ENCODE peak calls at places on chromosome 7, in six cellular contexts. One of them, this sample, is unnamed. For H3K9me3, the result is how much of the 10 kb centered on the place peaks cover.

GRCh38 chr7:71173955-71174354 is 42.0 kb downstream of the GALNT17 start:
- DNase-seq in left ventricle myocardium inferior: peak
- DNase-seq in K562: peak
- DNase-seq in neuronal stem cell: no peak
- DNase-seq in transverse colon: no peak
- DNase-seq in GM23248: peak
- DNase-seq in this sample: no peak

GRCh38 chr7:80392229-80393169 is 119.4 kb downstream of the GNAT3 start:
- DNase-seq in transverse colon: no peak
- DNase-seq in K562: no peak
- DNase-seq in GM23248: peak
- DNase-seq in neuronal stem cell: no peak
- DNase-seq in left ventricle myocardium inferior: no peak
- DNase-seq in this sample: no peak

GRCh38 chr7:4726051-4726450 is 44.0 kb downstream of the FOXK1 start:
- DNase-seq in left ventricle myocardium inferior: no peak
- DNase-seq in GM23248: peak
- DNase-seq in transverse colon: no peak
- DNase-seq in K562: no peak
- DNase-seq in neuronal stem cell: no peak
- DNase-seq in this sample: no peak

GRCh38 chr7:99357701-99358490 is 16.6 kb upstream of the ARPC1B start:
- DNase-seq in GM23248: no peak
- DNase-seq in K562: no peak
- DNase-seq in transverse colon: no peak
- DNase-seq in left ventricle myocardium inferior: no peak
- DNase-seq in neuronal stem cell: no peak
- DNase-seq in this sample: no peak

GRCh38 chr7:136883046-136883445 is 14.6 kb downstream of the CHRM2 start:
- DNase-seq in K562: no peak
- DNase-seq in GM23248: peak
- DNase-seq in left ventricle myocardium inferior: no peak
- DNase-seq in neuronal stem cell: no peak
- DNase-seq in transverse colon: no peak
- DNase-seq in this sample: no peak

GRCh38 chr7:134255814-134256213 is 60.9 kb downstream of the SLC35B4 start:
- DNase-seq in transverse colon: no peak
- DNase-seq in K562: peak
- DNase-seq in GM23248: no peak
- DNase-seq in left ventricle myocardium inferior: no peak
- DNase-seq in neuronal stem cell: no peak
- DNase-seq in this sample: no peak

GRCh38 chr7:70736715-70737460 is 395.1 kb upstream of the GALNT17 start:
- DNase-seq in neuronal stem cell: no peak
- DNase-seq in GM23248: peak
- DNase-seq in transverse colon: no peak
- DNase-seq in K562: no peak
- DNase-seq in left ventricle myocardium inferior: no peak
- DNase-seq in this sample: no peak

GRCh38 chr7:150964593-150965111 is 13.5 kb downstream of the KCNH2 start:
- DNase-seq in left ventricle myocardium inferior: peak
- DNase-seq in K562: peak
- DNase-seq in transverse colon: peak
- DNase-seq in neuronal stem cell: no peak
- DNase-seq in GM23248: peak
- DNase-seq in this sample: peak

GRCh38 chr7:11969627-11970026 is 137.6 kb upstream of the THSD7A start:
- DNase-seq in neuronal stem cell: no peak
- DNase-seq in K562: no peak
- DNase-seq in GM23248: no peak
- DNase-seq in left ventricle myocardium inferior: no peak
- DNase-seq in transverse colon: no peak
- DNase-seq in this sample: no peak

GRCh38 chr7:2164156-2164555 is 68.6 kb downstream of the MAD1L1 start:
- DNase-seq in neuronal stem cell: no peak
- DNase-seq in transverse colon: no peak
- DNase-seq in left ventricle myocardium inferior: no peak
- DNase-seq in GM23248: no peak
- DNase-seq in K562: no peak
- DNase-seq in this sample: no peak

GRCh38 chr7:47376991-47377590 is 204.8 kb downstream of the TNS3 start:
- DNase-seq in GM23248: no peak
- DNase-seq in K562: no peak
- DNase-seq in neuronal stem cell: no peak
- DNase-seq in left ventricle myocardium inferior: no peak
- DNase-seq in transverse colon: peak
- DNase-seq in this sample: no peak

GRCh38 chr7:84446991-84447480 is 252.4 kb upstream of the SEMA3A start:
- DNase-seq in GM23248: no peak
- DNase-seq in transverse colon: no peak
- DNase-seq in neuronal stem cell: no peak
- DNase-seq in K562: no peak
- DNase-seq in left ventricle myocardium inferior: no peak
- DNase-seq in this sample: no peak

GRCh38 chr7:27091125-27091524 is 4.7 kb downstream of the HOXA1 start:
- DNase-seq in neuronal stem cell: peak
- DNase-seq in K562: no peak
- DNase-seq in GM23248: no peak
- DNase-seq in transverse colon: no peak
- DNase-seq in left ventricle myocardium inferior: no peak
- DNase-seq in this sample: no peak

GRCh38 chr7:28685660-28686417 is 272.3 kb downstream of the TRIL start:
- DNase-seq in GM23248: peak
- DNase-seq in neuronal stem cell: peak
- DNase-seq in K562: peak
- DNase-seq in transverse colon: peak
- DNase-seq in left ventricle myocardium inferior: peak
- DNase-seq in this sample: peak

DNA sequence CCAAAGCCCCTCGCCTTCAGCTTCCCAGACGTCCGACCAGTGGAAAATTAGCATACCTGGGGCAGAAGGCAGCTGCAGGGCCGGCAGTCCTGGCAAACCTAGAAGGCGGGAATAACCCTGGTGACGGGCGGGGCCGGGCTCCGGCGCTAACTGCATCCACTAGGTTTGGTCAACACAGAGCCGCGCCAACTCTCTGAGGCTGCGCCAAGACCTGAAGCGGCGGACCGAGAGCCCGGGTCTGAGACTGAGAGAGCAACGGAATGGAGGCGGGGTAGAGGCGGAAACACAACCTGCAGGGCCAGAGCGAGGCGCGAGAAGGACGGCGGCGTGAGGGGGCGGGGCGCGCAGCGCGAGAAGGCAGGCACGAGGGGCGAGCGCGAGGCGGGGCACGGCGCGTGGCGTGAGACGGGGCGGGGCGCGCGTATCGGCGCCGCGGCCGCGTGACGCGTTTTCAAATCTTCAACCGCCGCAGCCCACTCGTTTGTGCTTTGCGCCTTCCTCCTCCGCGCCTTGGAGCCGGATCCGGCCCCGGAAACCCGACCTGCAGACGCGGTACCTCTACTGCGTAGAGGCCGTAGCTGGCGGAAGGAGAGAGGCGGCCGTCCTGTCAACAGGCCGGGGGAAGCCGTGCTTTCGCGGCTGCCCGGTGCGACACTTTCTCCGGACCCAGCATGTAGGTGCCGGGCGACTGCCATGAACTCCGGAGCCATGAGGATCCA is at the start of the genes DBF4 and SLC25A40:
- DNase-seq in left ventricle myocardium inferior: peak
- DNase-seq in K562: peak
- DNase-seq in GM23248: peak
- DNase-seq in transverse colon: peak
- DNase-seq in neuronal stem cell: peak
- DNase-seq in this sample: peak
- H3K9me3 ChIP-seq in left ventricle myocardium inferior: under half
- H3K9me3 ChIP-seq in K562: under half
- H3K9me3 ChIP-seq in GM23248: under half
- H3K9me3 ChIP-seq in transverse colon: under half
- H3K9me3 ChIP-seq in neuronal stem cell: under half
- H3K9me3 ChIP-seq in this sample: under half

DNA sequence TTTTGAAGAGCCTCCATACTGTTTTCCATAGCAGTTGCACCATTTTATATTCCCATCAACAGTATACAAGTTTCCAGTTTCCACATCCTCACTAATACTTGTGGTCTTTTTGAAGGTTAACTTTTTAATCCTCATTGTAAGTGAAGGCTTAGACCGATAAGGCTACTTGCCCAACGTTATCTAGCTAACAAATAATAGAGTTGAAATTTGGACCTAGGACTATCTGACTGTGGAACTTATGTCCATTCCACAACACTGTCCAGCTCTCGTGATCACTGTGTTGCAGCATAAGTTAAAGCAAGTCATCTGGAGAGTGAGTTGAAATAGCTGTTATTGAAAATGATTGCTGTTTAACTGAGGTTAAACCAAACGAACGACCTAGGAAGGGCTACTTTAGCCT is 84.0 kb downstream of the ZNF92 start:
- DNase-seq in neuronal stem cell: no peak
- DNase-seq in transverse colon: no peak
- DNase-seq in K562: no peak
- DNase-seq in left ventricle myocardium inferior: no peak
- DNase-seq in GM23248: no peak
- DNase-seq in this sample: no peak
- H3K27ac ChIP-seq in neuronal stem cell: no peak
- H3K27ac ChIP-seq in transverse colon: no peak
- H3K27ac ChIP-seq in K562: no peak
- H3K27ac ChIP-seq in left ventricle myocardium inferior: no peak
- H3K27ac ChIP-seq in GM23248: no peak
- H3K27ac ChIP-seq in this sample: no peak

GRCh38 chr7:158108646-158109293 is 478.9 kb downstream of the PTPRN2 start:
- DNase-seq in K562: no peak
- DNase-seq in left ventricle myocardium inferior: no peak
- DNase-seq in transverse colon: no peak
- DNase-seq in GM23248: no peak
- DNase-seq in neuronal stem cell: no peak
- DNase-seq in this sample: peak

GRCh38 chr7:158110661-158111555 is 476.7 kb downstream of the PTPRN2 start:
- DNase-seq in GM23248: no peak
- DNase-seq in left ventricle myocardium inferior: no peak
- DNase-seq in K562: no peak
- DNase-seq in neuronal stem cell: no peak
- DNase-seq in transverse colon: no peak
- DNase-seq in this sample: peak

GRCh38 chr7:158110034-158110590 is 477.5 kb downstream of the PTPRN2 start:
- DNase-seq in left ventricle myocardium inferior: no peak
- DNase-seq in transverse colon: no peak
- DNase-seq in K562: no peak
- DNase-seq in neuronal stem cell: no peak
- DNase-seq in GM23248: no peak
- DNase-seq in this sample: peak

GRCh38 chr7:158109364-158110033 is 478.1 kb downstream of the PTPRN2 start:
- DNase-seq in GM23248: peak
- DNase-seq in transverse colon: no peak
- DNase-seq in K562: peak
- DNase-seq in left ventricle myocardium inferior: no peak
- DNase-seq in neuronal stem cell: no peak
- DNase-seq in this sample: peak

GRCh38 chr7:158107806-158108205 is 479.8 kb downstream of the PTPRN2 start:
- DNase-seq in left ventricle myocardium inferior: no peak
- DNase-seq in K562: no peak
- DNase-seq in transverse colon: no peak
- DNase-seq in GM23248: no peak
- DNase-seq in neuronal stem cell: no peak
- DNase-seq in this sample: peak
- H3K9me3 ChIP-seq in left ventricle myocardium inferior: under half
- H3K9me3 ChIP-seq in K562: under half
- H3K9me3 ChIP-seq in transverse colon: under half
- H3K9me3 ChIP-seq in GM23248: under half
- H3K9me3 ChIP-seq in neuronal stem cell: under half
- H3K9me3 ChIP-seq in this sample: under half

DNA sequence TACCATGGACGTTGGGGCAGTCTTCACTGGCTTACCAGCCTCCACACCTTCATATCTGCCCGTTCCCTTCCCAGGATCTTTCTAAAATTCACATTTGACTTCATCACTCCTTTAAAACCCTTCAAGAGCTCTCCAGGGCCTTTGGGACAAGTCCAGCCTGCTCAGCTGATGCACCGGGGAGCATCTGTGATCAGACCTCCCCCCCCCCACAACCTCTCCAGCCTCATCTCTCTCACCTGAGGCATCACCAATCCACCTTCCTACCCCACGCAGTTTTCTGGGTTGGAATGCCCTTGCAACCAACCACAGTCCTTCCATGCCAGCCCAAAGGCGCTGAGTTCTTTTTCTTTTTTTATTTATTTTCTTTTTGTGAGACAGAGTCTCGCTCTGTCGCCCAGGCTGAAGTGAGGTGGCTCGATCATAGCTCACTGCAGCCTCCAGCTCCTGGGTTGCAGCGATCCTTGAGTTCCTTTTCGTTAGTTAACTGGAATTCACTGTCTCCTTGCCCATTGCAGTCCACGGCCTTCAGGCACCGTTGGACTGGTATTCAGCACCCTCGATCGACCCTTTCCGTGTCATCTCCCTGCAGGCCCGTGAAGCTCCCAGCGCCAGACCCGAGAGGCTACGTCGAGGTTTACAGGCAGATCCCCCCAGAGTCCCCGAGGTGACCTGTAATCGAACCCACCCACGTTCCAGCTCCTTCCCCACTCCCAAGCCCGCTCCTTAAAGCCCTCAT is 654 bp downstream of the ALKBH4 start:
- DNase-seq in transverse colon: no peak
- DNase-seq in left ventricle myocardium inferior: no peak
- DNase-seq in neuronal stem cell: no peak
- DNase-seq in K562: peak
- DNase-seq in GM23248: peak
- DNase-seq in this sample: no peak
- H3K27ac ChIP-seq in transverse colon: peak
- H3K27ac ChIP-seq in left ventricle myocardium inferior: peak
- H3K27ac ChIP-seq in neuronal stem cell: no peak
- H3K27ac ChIP-seq in K562: peak
- H3K27ac ChIP-seq in GM23248: peak
- H3K27ac ChIP-seq in this sample: peak

DNA sequence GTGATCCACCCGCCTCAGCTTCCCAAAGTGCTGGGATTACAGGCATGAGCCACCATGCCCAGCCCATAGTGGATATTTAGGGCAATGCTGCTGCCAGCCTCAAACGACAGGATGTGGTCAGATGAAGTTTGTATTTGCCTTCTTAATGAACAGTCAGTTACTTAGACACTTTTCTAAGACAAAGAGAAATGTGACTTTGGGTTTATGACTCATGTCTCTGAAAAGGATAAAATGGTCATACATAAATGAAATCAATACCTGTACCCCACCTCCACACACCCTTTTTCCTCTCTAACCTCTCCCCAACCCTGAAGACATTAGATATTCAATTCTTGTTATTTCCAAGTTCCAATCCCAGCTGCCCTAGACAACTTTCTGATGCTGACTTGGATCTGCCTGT is 109.3 kb upstream of the INSIG1 start:
- DNase-seq in transverse colon: no peak
- DNase-seq in neuronal stem cell: no peak
- DNase-seq in left ventricle myocardium inferior: no peak
- DNase-seq in K562: no peak
- DNase-seq in GM23248: no peak
- DNase-seq in this sample: no peak
- H3K9me3 ChIP-seq in transverse colon: under half
- H3K9me3 ChIP-seq in neuronal stem cell: under half
- H3K9me3 ChIP-seq in left ventricle myocardium inferior: under half
- H3K9me3 ChIP-seq in K562: under half
- H3K9me3 ChIP-seq in GM23248: under half
- H3K9me3 ChIP-seq in this sample: under half

This sample was measured in right atrium auricular region.